ENCODE peak calls at places on chromosome 14, in five cellular contexts. One of them, this sample, is unnamed.

GRCh38 chr14:93263416-93263815 is 56.4 kb downstream of the UBR7 start:
- DNase-seq in hepatocyte: no peak
- DNase-seq in MM.1S: no peak
- DNase-seq in HCT116: no peak
- DNase-seq in neural progenitor cell: no peak
- DNase-seq in this sample: peak

GRCh38 chr14:88668448-88669116 is 105.7 kb downstream of the ZC3H14 start:
- DNase-seq in hepatocyte: no peak
- DNase-seq in MM.1S: no peak
- DNase-seq in HCT116: no peak
- DNase-seq in neural progenitor cell: no peak
- DNase-seq in this sample: no peak

GRCh38 chr14:44657688-44658388 is 150.8 kb upstream of the FSCB start:
- DNase-seq in neural progenitor cell: peak
- DNase-seq in HCT116: no peak
- DNase-seq in MM.1S: peak
- DNase-seq in hepatocyte: peak
- DNase-seq in this sample: no peak

GRCh38 chr14:74324945-74325361 is 22.2 kb upstream of the ABCD4 start:
- DNase-seq in HCT116: no peak
- DNase-seq in neural progenitor cell: peak
- DNase-seq in MM.1S: peak
- DNase-seq in hepatocyte: peak
- DNase-seq in this sample: peak

GRCh38 chr14:88825078-88825458 is 617 bp downstream of the TTC8 start:
- DNase-seq in neural progenitor cell: no peak
- DNase-seq in hepatocyte: no peak
- DNase-seq in MM.1S: no peak
- DNase-seq in HCT116: no peak
- DNase-seq in this sample: peak

GRCh38 chr14:79016828-79017505 is 846.8 kb downstream of the NRXN3 start:
- DNase-seq in hepatocyte: peak
- DNase-seq in HCT116: no peak
- DNase-seq in MM.1S: no peak
- DNase-seq in neural progenitor cell: no peak
- DNase-seq in this sample: peak

GRCh38 chr14:75675265-75675960 is 14.4 kb downstream of the TTLL5 start:
- DNase-seq in HCT116: no peak
- DNase-seq in MM.1S: no peak
- DNase-seq in hepatocyte: no peak
- DNase-seq in neural progenitor cell: peak
- DNase-seq in this sample: no peak

GRCh38 chr14:22338381-22338780 is 250.6 kb downstream of the DAD1 start:
- DNase-seq in MM.1S: no peak
- DNase-seq in HCT116: no peak
- DNase-seq in neural progenitor cell: no peak
- DNase-seq in hepatocyte: no peak
- DNase-seq in this sample: no peak

GRCh38 chr14:59439256-59440015 is 25.7 kb downstream of the GPR135 start:
- DNase-seq in HCT116: no peak
- DNase-seq in hepatocyte: no peak
- DNase-seq in MM.1S: no peak
- DNase-seq in neural progenitor cell: no peak
- DNase-seq in this sample: peak

GRCh38 chr14:54686219-54686870 is 119.4 kb downstream of the SAMD4A start:
- DNase-seq in MM.1S: no peak
- DNase-seq in neural progenitor cell: no peak
- DNase-seq in HCT116: no peak
- DNase-seq in hepatocyte: no peak
- DNase-seq in this sample: peak

GRCh38 chr14:95469134-95469481 is 47.3 kb downstream of the SYNE3 start:
- DNase-seq in hepatocyte: no peak
- DNase-seq in MM.1S: no peak
- DNase-seq in neural progenitor cell: no peak
- DNase-seq in HCT116: no peak
- DNase-seq in this sample: no peak

GRCh38 chr14:40485688-40486087 is 1053.5 kb upstream of the FBXO33 start:
- DNase-seq in HCT116: no peak
- DNase-seq in MM.1S: no peak
- DNase-seq in neural progenitor cell: no peak
- DNase-seq in hepatocyte: no peak
- DNase-seq in this sample: no peak

GRCh38 chr14:74648643-74649042 is 36.6 kb upstream of the LTBP2 start:
- DNase-seq in hepatocyte: no peak
- DNase-seq in HCT116: no peak
- DNase-seq in neural progenitor cell: no peak
- DNase-seq in MM.1S: no peak
- DNase-seq in this sample: no peak

GRCh38 chr14:104111301-104112112 is 26.0 kb downstream of the ASPG start:
- DNase-seq in MM.1S: no peak
- DNase-seq in neural progenitor cell: no peak
- DNase-seq in HCT116: no peak
- DNase-seq in hepatocyte: no peak
- DNase-seq in this sample: no peak

GRCh38 chr14:90397401-90398314 is 829 bp downstream of the CALM1 start:
- DNase-seq in MM.1S: peak
- DNase-seq in HCT116: no peak
- DNase-seq in neural progenitor cell: peak
- DNase-seq in hepatocyte: peak
- DNase-seq in this sample: peak

GRCh38 chr14:76293923-76294322 is 82.0 kb upstream of the ESRRB start:
- DNase-seq in HCT116: no peak
- DNase-seq in hepatocyte: peak
- DNase-seq in MM.1S: no peak
- DNase-seq in neural progenitor cell: no peak
- DNase-seq in this sample: no peak

GRCh38 chr14:101248840-101249675 is 312.2 kb upstream of the DIO3 start:
- DNase-seq in MM.1S: no peak
- DNase-seq in hepatocyte: no peak
- DNase-seq in neural progenitor cell: no peak
- DNase-seq in HCT116: no peak
- DNase-seq in this sample: no peak

GRCh38 chr14:69547701-69548348 is 26.8 kb downstream of the CCDC177 start:
- DNase-seq in HCT116: no peak
- DNase-seq in MM.1S: no peak
- DNase-seq in neural progenitor cell: peak
- DNase-seq in hepatocyte: peak
- DNase-seq in this sample: peak

GRCh38 chr14:65414961-65415589 is 2.5 kb downstream of the FUT8 start:
- DNase-seq in MM.1S: peak
- DNase-seq in hepatocyte: peak
- DNase-seq in neural progenitor cell: peak
- DNase-seq in HCT116: no peak
- DNase-seq in this sample: peak

GRCh38 chr14:51293926-51294290 is 53.9 kb downstream of the TMX1 start:
- DNase-seq in MM.1S: no peak
- DNase-seq in HCT116: no peak
- DNase-seq in hepatocyte: no peak
- DNase-seq in neural progenitor cell: no peak
- DNase-seq in this sample: peak

GRCh38 chr14:106843376-106843775 is 1317.0 kb downstream of the TMEM121 start:
- DNase-seq in MM.1S: no peak
- DNase-seq in HCT116: no peak
- DNase-seq in neural progenitor cell: no peak
- DNase-seq in hepatocyte: no peak
- DNase-seq in this sample: no peak

GRCh38 chr14:69711065-69711464 is 55.9 kb upstream of the SRSF5 start:
- DNase-seq in neural progenitor cell: no peak
- DNase-seq in HCT116: no peak
- DNase-seq in hepatocyte: no peak
- DNase-seq in MM.1S: no peak
- DNase-seq in this sample: no peak

GRCh38 chr14:21653331-21653885 is at the start of gene OR4E2:
- DNase-seq in hepatocyte: no peak
- DNase-seq in neural progenitor cell: no peak
- DNase-seq in MM.1S: no peak
- DNase-seq in HCT116: no peak
- DNase-seq in this sample: no peak

GRCh38 chr14:39318574-39318973 is 84.9 kb downstream of the MIA2 start:
- DNase-seq in MM.1S: no peak
- DNase-seq in HCT116: no peak
- DNase-seq in hepatocyte: no peak
- DNase-seq in neural progenitor cell: no peak
- DNase-seq in this sample: no peak

GRCh38 chr14:101876539-101876938 is 87.8 kb upstream of the DYNC1H1 start:
- DNase-seq in HCT116: no peak
- DNase-seq in hepatocyte: peak
- DNase-seq in neural progenitor cell: no peak
- DNase-seq in MM.1S: peak
- DNase-seq in this sample: peak

GRCh38 chr14:24379907-24380746 is 12.1 kb downstream of the NFATC4 start:
- DNase-seq in HCT116: no peak
- DNase-seq in MM.1S: no peak
- DNase-seq in neural progenitor cell: peak
- DNase-seq in hepatocyte: no peak
- DNase-seq in this sample: no peak
- H3K4me2 ChIP-seq in HCT116: no peak
- H3K4me2 ChIP-seq in MM.1S: no peak
- H3K4me2 ChIP-seq in neural progenitor cell: peak
- H3K4me2 ChIP-seq in hepatocyte: no peak
- H3K4me2 ChIP-seq in this sample: no peak

DNA sequence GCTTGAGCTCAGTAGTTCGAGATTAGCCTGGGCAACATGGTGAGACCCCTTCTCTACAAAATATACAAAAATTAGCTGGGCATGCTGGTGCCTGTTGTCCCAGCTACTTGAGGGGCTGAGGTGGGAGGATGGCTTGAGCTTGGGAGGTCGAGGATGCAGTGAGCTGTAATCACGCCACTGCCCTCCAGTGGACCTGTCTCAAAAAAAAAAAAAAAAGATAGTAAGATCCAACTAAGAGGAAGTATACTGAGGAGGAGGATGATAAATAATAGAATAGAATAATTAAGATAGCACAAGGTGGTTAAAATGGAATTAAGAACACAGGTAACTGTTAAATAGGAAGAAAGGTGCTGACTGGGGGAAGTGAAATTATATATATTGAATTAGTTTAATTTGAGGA is 37.0 kb upstream of the BAZ1A start:
- DNase-seq in MM.1S: no peak
- DNase-seq in hepatocyte: no peak
- DNase-seq in HCT116: no peak
- DNase-seq in neural progenitor cell: no peak
- DNase-seq in this sample: no peak
- TF ChIP-seq EZH2phosphoT487 in MM.1S: no peak
- TF ChIP-seq EZH2phosphoT487 in hepatocyte: no peak
- TF ChIP-seq EZH2phosphoT487 in HCT116: no peak
- TF ChIP-seq EZH2phosphoT487 in neural progenitor cell: no peak
- TF ChIP-seq EZH2phosphoT487 in this sample: no peak

GRCh38 chr14:68089146-68089715 is 269.7 kb downstream of the RAD51B start:
- DNase-seq in HCT116: peak
- DNase-seq in MM.1S: no peak
- DNase-seq in hepatocyte: no peak
- DNase-seq in neural progenitor cell: peak
- DNase-seq in this sample: peak
- H3K4me2 ChIP-seq in HCT116: peak
- H3K4me2 ChIP-seq in MM.1S: no peak
- H3K4me2 ChIP-seq in hepatocyte: peak
- H3K4me2 ChIP-seq in neural progenitor cell: peak
- H3K4me2 ChIP-seq in this sample: no peak

GRCh38 chr14:31672709-31673108 is 111.5 kb downstream of the NUBPL start:
- DNase-seq in hepatocyte: no peak
- DNase-seq in MM.1S: no peak
- DNase-seq in neural progenitor cell: no peak
- DNase-seq in HCT116: no peak
- DNase-seq in this sample: no peak
- TF ChIP-seq EZH2phosphoT487 in hepatocyte: no peak
- TF ChIP-seq EZH2phosphoT487 in MM.1S: no peak
- TF ChIP-seq EZH2phosphoT487 in neural progenitor cell: no peak
- TF ChIP-seq EZH2phosphoT487 in HCT116: no peak
- TF ChIP-seq EZH2phosphoT487 in this sample: no peak

This sample was measured in GM23248.